ENCODE peak calls at places on chromosomes 2 and 18, in eight cellular contexts. R, D, T, G, C, Q, A and Y are unnamed samples.

GRCh38 chr2:174122185-174122584 is 126.1 kb downstream of the OLA1 start:
- DNase-seq in R (peak; percentile 17), D (peak; percentile 15), T (no peak), G (no peak), C (no peak), Q (no peak), A (no peak), Y (no peak)

GRCh38 chr2:160252278-160252887 is 52.3 kb upstream of the ITGB6 start:
- DNase-seq in R (peak; percentile 53), D (peak; percentile 75), T (peak; percentile 56), G (peak; percentile 33), C (peak; percentile 62), Q (no peak), A (no peak), Y (peak; percentile 54)

GRCh38 chr18:48868468-48869466 is 82.0 kb downstream of the SMAD7 start:
- DNase-seq in R (peak; percentile 35), D (peak; percentile 10), T (peak; percentile 81), G (no peak), C (no peak), Q (peak; percentile 96), A (no peak), Y (no peak)

GRCh38 chr2:227853204-227853629 is 18.2 kb upstream of the DAW1 start:
- DNase-seq in R (peak; percentile 74), D (peak; percentile 85), T (peak; percentile 33), G (no peak), C (no peak), Q (no peak), A (no peak), Y (no peak)

GRCh38 chr2:241009601-241010530 is 11.4 kb downstream of the SNED1 start:
- DNase-seq in R (peak; percentile 91), D (peak; percentile 48), T (peak; percentile 60), G (peak; percentile 59), C (peak; percentile 74), Q (no peak), A (peak; percentile 27), Y (peak; percentile 93)

GRCh38 chr18:76056467-76057194 is 438.4 kb downstream of the ZNF516 start:
- DNase-seq in R (no peak), D (no peak), T (peak; percentile 33), G (no peak), C (no peak), Q (no peak), A (no peak), Y (no peak)

GRCh38 chr2:1512321-1513289 is 99.3 kb downstream of the TPO start:
- DNase-seq in R (no peak), D (no peak), T (no peak), G (no peak), C (no peak), Q (no peak), A (no peak), Y (no peak)

GRCh38 chr2:210955591-210955990 is 399.2 kb downstream of the CPS1 start:
- DNase-seq in R (peak; percentile 53), D (peak; percentile 76), T (peak; percentile 9), G (no peak), C (no peak), Q (no peak), A (no peak), Y (no peak)

GRCh38 chr2:127043367-127044164 is 63.4 kb downstream of the BIN1 start:
- DNase-seq in R (no peak), D (no peak), T (no peak), G (no peak), C (peak; percentile 49), Q (no peak), A (no peak), Y (no peak)

GRCh38 chr2:231673348-231673770 is 35.0 kb upstream of the PTMA start:
- DNase-seq in R (no peak), D (no peak), T (peak; percentile 76), G (peak; percentile 78), C (peak; percentile 98), Q (no peak), A (no peak), Y (no peak)

GRCh38 chr2:64204716-64205115 is 60.5 kb upstream of the PELI1 start:
- DNase-seq in R (no peak), D (peak; percentile 13), T (no peak), G (no peak), C (no peak), Q (no peak), A (no peak), Y (no peak)

GRCh38 chr2:234858134-234858533 is 93.7 kb upstream of the SH3BP4 start:
- DNase-seq in R (no peak), D (no peak), T (no peak), G (peak; percentile 26), C (no peak), Q (no peak), A (no peak), Y (no peak)

GRCh38 chr2:29583548-29584121 is 337.8 kb downstream of the ALK start:
- DNase-seq in R (no peak), D (no peak), T (no peak), G (no peak), C (no peak), Q (no peak), A (no peak), Y (no peak)

GRCh38 chr18:55877321-55877720 is 289.3 kb upstream of the TCF4 start:
- DNase-seq in R (no peak), D (no peak), T (no peak), G (no peak), C (no peak), Q (no peak), A (no peak), Y (no peak)

GRCh38 chr2:51329512-51329911 is 297.6 kb upstream of the NRXN1 start:
- DNase-seq in R (no peak), D (no peak), T (no peak), G (no peak), C (no peak), Q (no peak), A (no peak), Y (no peak)

GRCh38 chr18:21134895-21135294 is 23.3 kb upstream of the ROCK1 start:
- DNase-seq in R (peak; percentile 44), D (peak; percentile 48), T (no peak), G (no peak), C (no peak), Q (peak; percentile 12), A (no peak), Y (peak; percentile 31)

DNA sequence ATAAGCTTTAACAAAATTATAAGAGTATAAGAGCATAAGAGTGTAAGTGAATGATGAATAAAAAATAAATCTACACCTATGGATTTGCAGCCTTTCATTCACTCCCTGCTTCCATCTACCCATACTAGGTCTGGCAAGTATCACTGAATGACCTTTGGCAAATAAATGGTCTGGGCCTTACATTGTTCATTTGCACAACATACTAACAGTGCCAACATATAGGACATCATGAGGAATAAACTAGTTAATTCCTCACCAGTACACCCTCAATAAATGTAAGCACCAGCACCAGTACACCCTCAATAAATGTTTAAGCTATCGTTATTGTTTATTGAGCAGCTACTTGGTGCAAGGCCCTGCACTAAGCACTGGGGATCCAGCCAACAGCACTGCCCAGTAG is 26.9 kb downstream of the STAT1 start:
- DNase-seq in R (no peak), D (no peak), T (no peak), G (no peak), C (no peak), Q (no peak), A (no peak), Y (no peak)
- H3K36me3 ChIP-seq in R (peaks cover 93% of the 10 kb centered on the region), D (peaks cover 84% of the 10 kb centered on the region), T (peaks cover 4% of the 10 kb centered on the region), G (peaks cover 12% of the 10 kb centered on the region), C (peaks cover 44% of the 10 kb centered on the region), Q (peaks cover 4% of the 10 kb centered on the region), A (peaks cover 93% of the 10 kb centered on the region), Y (peaks cover 69% of the 10 kb centered on the region)

GRCh38 chr2:176991421-176991820 is 221.2 kb upstream of the HNRNPA3 start:
- DNase-seq in R (no peak), D (no peak), T (no peak), G (no peak), C (no peak), Q (no peak), A (no peak), Y (no peak)

GRCh38 chr2:176984987-176985386 is 227.6 kb upstream of the HNRNPA3 start:
- DNase-seq in R (no peak), D (no peak), T (no peak), G (no peak), C (peak; percentile 17), Q (no peak), A (no peak), Y (no peak)

GRCh38 chr2:176986579-176986978 is 226.0 kb upstream of the HNRNPA3 start:
- DNase-seq in R (no peak), D (peak; percentile 19), T (no peak), G (no peak), C (no peak), Q (no peak), A (no peak), Y (no peak)

GRCh38 chr2:176985871-176986270 is 226.7 kb upstream of the HNRNPA3 start:
- DNase-seq in R (no peak), D (peak; percentile 27), T (no peak), G (no peak), C (no peak), Q (no peak), A (no peak), Y (no peak)
- H3K27ac ChIP-seq in R (no peak overlapping the region), D (no peak overlapping the region), T (no peak overlapping the region), G (no peak overlapping the region), C (no peak overlapping the region), Q (no peak overlapping the region), A (no peak overlapping the region), Y (no peak overlapping the region)

GRCh38 chr2:219514836-219515235 is 554 bp downstream of the ASIC4 start:
- DNase-seq in R (no peak), D (no peak), T (no peak), G (no peak), C (no peak), Q (no peak), A (no peak), Y (no peak)
- TF ChIP-seq EZH2 in R (no peak), D (no peak), T (no peak), G (no peak), C (no peak), Q (no peak), A (no peak), Y (no peak)

GRCh38 chr2:12738112-12738485 is 21.4 kb downstream of the TRIB2 start:
- DNase-seq in R (no peak), D (no peak), T (no peak), G (no peak), C (no peak), Q (no peak), A (no peak), Y (no peak)
- H3K36me3 ChIP-seq in R (peaks cover 50% of the 10 kb centered on the region), D (peaks cover 52% of the 10 kb centered on the region), T (no peaks in the 10 kb centered on the region), G (no peaks in the 10 kb centered on the region), C (peaks cover 7% of the 10 kb centered on the region), Q (no peaks in the 10 kb centered on the region), A (peaks cover 93% of the 10 kb centered on the region), Y (peaks cover 91% of the 10 kb centered on the region)

GRCh38 chr2:60989256-60989655 is 28.3 kb upstream of the PEX13 start:
- DNase-seq in R (peak; percentile 11), D (peak; percentile 65), T (no peak), G (no peak), C (no peak), Q (no peak), A (no peak), Y (no peak)
- H3K27ac ChIP-seq in R (no peak overlapping the region), D (no peak overlapping the region), T (no peak overlapping the region), G (no peak overlapping the region), C (no peak overlapping the region), Q (no peak overlapping the region), A (no peak overlapping the region), Y (no peak overlapping the region)